ENCODE peak calls at places on chromosome 22, in ten cellular contexts. R is fibroblast of pulmonary artery; Y is AG04450; O is colonic mucosa; I is AG09309; B is effector memory CD4-positive, alpha-beta T cell; H is lower leg skin; T is pancreas; X is PC-3; L is fibroblast of lung. G is an unnamed sample.

GRCh38 chr22:17597217-17597616 is 31.3 kb downstream of the ATP6V1E1 start:
- DNase-seq in R (no peak), Y (no peak), O (no peak), I (no peak), B (no peak), H (peak), T (no peak), X (no peak), L (no peak), G (no peak)

GRCh38 chr22:35192121-35192918 is 65.0 kb upstream of the HMGXB4 start:
- DNase-seq in R (no peak), Y (no peak), O (no peak), I (no peak), B (no peak), H (no peak), T (no peak), X (peak), L (no peak), G (no peak)

GRCh38 chr22:27795053-27795452 is 6.5 kb downstream of the MN1 start:
- DNase-seq in R (no peak), Y (no peak), O (no peak), I (no peak), B (no peak), H (no peak), T (no peak), X (no peak), L (no peak), G (no peak)

GRCh38 chr22:37485006-37485713 is 1.0 kb downstream of the MFNG start:
- DNase-seq in R (no peak), Y (no peak), O (no peak), I (no peak), B (peak), H (no peak), T (peak), X (no peak), L (no peak), G (peak)

GRCh38 chr22:21861856-21862255 is 5.6 kb downstream of the MAPK1 start:
- DNase-seq in R (no peak), Y (no peak), O (no peak), I (no peak), B (no peak), H (no peak), T (no peak), X (no peak), L (no peak), G (peak)

GRCh38 chr22:31829505-31829904 is 75.7 kb downstream of the DEPDC5 start:
- DNase-seq in R (peak), Y (peak), O (no peak), I (peak), B (no peak), H (no peak), T (no peak), X (peak), L (peak), G (peak)

GRCh38 chr22:40203568-40203967 is 25.8 kb downstream of the TNRC6B start:
- DNase-seq in R (no peak), Y (no peak), O (no peak), I (no peak), B (no peak), H (no peak), T (no peak), X (no peak), L (peak), G (no peak)

GRCh38 chr22:39731881-39732555 is 161.5 kb downstream of the CACNA1I start:
- DNase-seq in R (no peak), Y (no peak), O (no peak), I (no peak), B (no peak), H (no peak), T (no peak), X (no peak), L (no peak), G (no peak)

DNA sequence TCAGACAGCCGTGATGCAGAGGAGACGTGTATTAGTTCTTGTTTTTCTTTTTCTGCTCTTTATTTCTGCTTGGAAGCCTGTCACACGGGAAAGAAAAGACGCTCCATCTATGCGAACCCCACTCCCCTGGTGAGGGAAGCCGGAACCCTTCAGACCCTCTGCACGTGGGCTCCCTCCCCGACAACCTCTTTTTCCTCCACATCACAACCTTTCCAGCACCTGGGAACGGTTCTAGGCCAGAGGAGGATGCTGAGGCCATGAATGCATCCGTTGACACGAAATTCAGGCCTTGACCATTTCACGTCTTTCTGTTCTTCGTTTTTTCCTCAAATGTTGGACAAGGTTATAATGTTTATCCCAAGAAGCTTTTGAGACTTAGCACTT is 85.3 kb upstream of the WNT7B start:
- DNase-seq in R (no peak), Y (no peak), O (no peak), I (no peak), B (no peak), H (peak), T (no peak), X (no peak), L (no peak), G (no peak)
- H3K4me3 ChIP-seq in R (no peak), Y (no peak), O (no peak), I (no peak), B (no peak), H (no peak), T (no peak), X (no peak), L (no peak), G (no peak)

GRCh38 chr22:23763579-23764331 is 965 bp downstream of the C22orf15 start:
- DNase-seq in R (no peak), Y (no peak), O (no peak), I (no peak), B (peak), H (no peak), T (no peak), X (no peak), L (no peak), G (no peak)
- H3K4me3 ChIP-seq in R (no peak), Y (peak), O (no peak), I (no peak), B (peak), H (no peak), T (no peak), X (no peak), L (peak), G (no peak)

DNA sequence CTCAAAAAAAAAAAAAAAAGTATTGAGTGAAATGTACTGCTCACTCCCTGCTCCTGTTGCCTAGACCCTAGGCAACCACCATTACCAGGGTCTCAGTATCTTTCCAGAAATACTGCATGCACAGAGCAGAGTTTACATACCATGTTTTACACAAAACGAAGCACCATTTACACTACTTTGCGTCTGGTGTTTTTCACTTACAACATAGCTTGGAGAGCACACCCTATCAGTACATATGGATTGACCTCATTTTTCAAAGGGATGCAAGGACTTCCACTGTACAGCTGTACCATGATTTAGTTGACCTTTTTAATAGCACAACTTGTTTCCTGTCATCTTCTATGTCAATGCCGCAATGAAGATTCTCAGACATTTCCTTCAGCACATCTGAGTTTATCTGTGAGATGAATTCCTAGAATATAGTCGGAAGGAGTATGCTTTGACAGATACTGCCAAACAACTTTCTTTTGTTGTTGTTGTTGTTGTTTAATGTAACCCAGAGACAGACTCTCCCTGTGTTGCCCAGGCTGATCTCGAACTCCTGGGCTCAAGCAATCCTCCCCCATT is 6.2 kb downstream of the MYH9 start:
- DNase-seq in R (no peak), Y (no peak), O (no peak), I (no peak), B (no peak), H (no peak), T (no peak), X (peak), L (no peak), G (no peak)
- H3K4me3 ChIP-seq in R (no peak), Y (no peak), O (no peak), I (no peak), B (no peak), H (no peak), T (no peak), X (no peak), L (no peak), G (no peak)

GRCh38 chr22:50306753-50307749 is at the start of gene PLXNB2:
- DNase-seq in R (peak), Y (peak), O (peak), I (no peak), B (no peak), H (no peak), T (peak), X (peak), L (peak), G (peak)

GRCh38 chr22:50308986-50309600 is 1.6 kb upstream of the PLXNB2 start:
- DNase-seq in R (no peak), Y (no peak), O (no peak), I (no peak), B (no peak), H (no peak), T (peak), X (no peak), L (no peak), G (no peak)

GRCh38 chr22:50309601-50309991 is 2.1 kb upstream of the PLXNB2 start:
- DNase-seq in R (no peak), Y (no peak), O (no peak), I (no peak), B (no peak), H (no peak), T (no peak), X (no peak), L (no peak), G (no peak)

GRCh38 chr22:50308597-50308935 is 1.1 kb upstream of the PLXNB2 start:
- DNase-seq in R (peak), Y (no peak), O (peak), I (no peak), B (no peak), H (peak), T (peak), X (no peak), L (peak), G (peak)

DNA sequence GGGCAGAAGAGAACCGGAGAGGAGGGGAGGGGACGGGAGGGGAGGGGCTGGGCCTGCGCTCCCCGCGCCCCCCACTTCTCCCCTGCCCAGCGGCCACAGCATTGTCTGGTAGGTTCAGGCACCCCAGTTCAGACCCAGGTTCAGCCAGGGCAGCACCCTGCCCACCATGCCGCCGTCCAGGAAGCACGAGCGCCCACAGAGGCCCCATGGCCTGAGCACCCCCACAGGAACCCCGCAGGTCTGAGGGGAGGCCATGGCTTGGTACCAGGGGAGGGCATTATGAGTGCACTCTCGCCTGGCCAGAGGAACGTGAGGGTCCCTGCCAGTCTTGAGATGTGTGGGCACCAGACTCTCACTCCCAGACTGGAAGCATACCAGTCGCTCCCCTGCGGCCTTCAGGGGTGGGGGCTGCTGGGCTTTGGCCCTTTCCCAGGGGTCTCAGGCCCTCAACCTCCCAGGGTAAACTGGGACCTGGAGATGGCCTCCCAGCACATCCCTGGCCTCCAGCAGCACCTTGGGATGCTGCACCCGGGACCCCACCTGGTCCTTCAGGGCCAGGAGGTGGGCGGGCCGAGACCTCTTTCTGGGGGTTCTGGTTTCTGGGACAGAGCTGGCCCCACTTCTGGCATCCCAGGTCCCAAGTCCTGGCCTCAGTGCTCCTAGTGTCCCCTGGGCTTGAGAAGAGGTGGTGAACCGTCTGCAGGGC is 598 bp upstream of the PLXNB2 start:
- DNase-seq in R (no peak), Y (no peak), O (peak), I (no peak), B (no peak), H (no peak), T (peak), X (no peak), L (no peak), G (no peak)
- H3K4me3 ChIP-seq in R (peak), Y (no peak), O (no peak), I (no peak), B (no peak), H (no peak), T (no peak), X (no peak), L (no peak), G (no peak)

GRCh38 chr22:30572840-30573593 is 1.4 kb downstream of the GAL3ST1 start:
- DNase-seq in R (no peak), Y (no peak), O (peak), I (no peak), B (no peak), H (no peak), T (no peak), X (no peak), L (no peak), G (no peak)
- H3K4me3 ChIP-seq in R (no peak), Y (no peak), O (no peak), I (no peak), B (no peak), H (no peak), T (no peak), X (no peak), L (no peak), G (no peak)

DNA sequence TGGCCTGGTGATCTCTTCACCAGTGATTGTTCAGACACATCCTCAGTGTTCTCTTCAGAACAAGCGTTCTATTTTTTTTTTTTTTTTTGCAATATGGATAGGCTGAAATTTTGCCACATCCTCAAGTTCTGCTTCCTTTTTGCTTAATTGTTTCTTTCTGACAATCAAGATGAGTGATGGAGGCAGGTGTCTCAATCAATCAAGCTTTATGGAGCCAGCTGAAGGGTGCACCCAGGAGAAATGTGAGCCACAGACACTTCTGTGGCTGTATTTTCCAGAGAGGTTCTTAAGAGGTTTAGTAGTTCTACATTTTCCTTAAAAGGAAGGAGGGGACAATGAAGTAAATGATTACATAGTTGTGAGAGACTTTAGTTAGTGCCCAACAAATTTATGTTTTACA is 43.9 kb upstream of the ASPHD2 start:
- DNase-seq in R (no peak), Y (no peak), O (no peak), I (no peak), B (no peak), H (no peak), T (no peak), X (no peak), L (no peak), G (no peak)
- H3K4me3 ChIP-seq in R (no peak), Y (no peak), O (no peak), I (no peak), B (no peak), H (no peak), T (no peak), X (no peak), L (no peak), G (no peak)

DNA sequence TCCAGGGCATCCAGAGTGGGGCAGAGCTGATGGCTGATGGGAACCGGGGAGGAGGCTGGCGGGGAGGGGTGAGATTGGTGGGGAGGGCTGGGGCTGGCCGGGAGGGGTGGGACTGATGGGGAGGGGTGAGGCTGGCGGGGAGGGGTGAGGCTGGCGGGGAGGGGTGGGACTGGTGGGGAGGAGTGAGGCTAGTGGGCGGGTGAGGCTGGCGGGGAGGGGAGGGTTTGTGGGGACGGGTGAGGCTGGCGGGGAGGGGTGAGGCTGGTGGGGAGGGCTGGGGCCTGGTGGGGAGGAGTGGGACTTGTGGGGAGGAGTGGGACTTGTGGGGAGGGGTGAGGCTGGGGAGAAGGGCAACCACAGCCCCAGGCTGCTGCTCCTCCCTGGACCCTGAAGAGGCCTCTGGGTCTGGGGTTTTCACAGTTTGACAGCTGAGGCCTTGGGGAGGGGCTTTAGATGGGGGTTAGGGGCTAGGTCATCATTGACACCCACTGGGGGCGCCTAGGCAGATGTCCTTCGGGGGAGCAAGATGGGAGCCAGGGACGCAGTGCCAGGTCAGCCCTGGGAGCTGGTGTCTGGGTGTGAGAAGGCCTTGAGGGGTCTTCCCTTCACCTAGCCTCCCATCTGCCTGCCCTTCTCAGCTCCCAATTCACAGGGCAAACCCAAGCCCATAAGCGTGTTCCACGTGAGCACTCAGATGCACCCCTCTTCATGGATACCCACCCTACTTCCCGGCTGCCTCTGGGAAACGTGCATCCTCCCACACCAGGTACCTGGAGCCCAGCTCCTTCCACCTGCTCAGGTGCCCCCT is 26.7 kb downstream of the PARVG start:
- DNase-seq in R (no peak), Y (no peak), O (no peak), I (no peak), B (no peak), H (peak), T (no peak), X (no peak), L (no peak), G (no peak)
- H3K4me3 ChIP-seq in R (no peak), Y (no peak), O (no peak), I (no peak), B (no peak), H (no peak), T (no peak), X (no peak), L (no peak), G (no peak)

DNA sequence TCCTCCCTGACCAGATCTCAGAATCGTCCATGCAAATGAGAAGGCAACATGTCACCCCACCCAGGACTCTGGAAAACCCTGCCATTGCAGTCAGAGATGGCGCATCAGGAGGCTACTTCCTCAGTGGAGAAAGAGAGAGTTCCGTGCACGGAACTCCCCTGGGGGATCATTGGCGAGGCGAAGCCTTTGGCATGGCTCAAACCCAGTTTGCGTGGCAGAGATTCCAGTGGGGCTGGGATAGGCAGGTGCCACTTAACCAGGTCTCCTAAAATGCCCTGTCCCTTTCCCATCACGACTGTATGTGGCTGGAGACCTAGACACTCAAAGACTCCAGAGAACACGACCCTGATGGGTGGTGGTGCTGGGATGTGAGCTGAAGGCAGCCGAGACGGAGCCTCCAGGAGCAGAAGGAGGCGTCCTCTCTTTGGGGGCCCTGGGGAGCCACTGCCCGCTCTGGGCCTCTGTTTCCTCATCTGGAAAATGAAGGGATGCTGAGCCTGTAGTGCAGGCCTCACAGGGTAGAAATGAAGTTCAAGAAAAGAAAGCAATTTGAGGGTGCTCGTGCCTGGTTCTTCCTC is 5.0 kb downstream of the RGL4 start:
- DNase-seq in R (no peak), Y (no peak), O (no peak), I (no peak), B (no peak), H (peak), T (no peak), X (no peak), L (no peak), G (no peak)
- H3K4me3 ChIP-seq in R (no peak), Y (no peak), O (no peak), I (no peak), B (peak), H (no peak), T (no peak), X (no peak), L (no peak), G (no peak)

GRCh38 chr22:42931421-42932196 is 74.5 kb upstream of the ARFGAP3 start:
- DNase-seq in R (peak), Y (no peak), O (no peak), I (no peak), B (no peak), H (no peak), T (no peak), X (no peak), L (no peak), G (peak)

GRCh38 chr22:42932857-42933782 is 76.0 kb upstream of the ARFGAP3 start:
- DNase-seq in R (no peak), Y (no peak), O (no peak), I (no peak), B (no peak), H (no peak), T (peak), X (no peak), L (no peak), G (no peak)

GRCh38 chr22:42930810-42931420 is 73.8 kb upstream of the ARFGAP3 start:
- DNase-seq in R (peak), Y (no peak), O (no peak), I (no peak), B (no peak), H (no peak), T (no peak), X (peak), L (no peak), G (no peak)

GRCh38 chr22:42933783-42934144 is 76.7 kb upstream of the ARFGAP3 start:
- DNase-seq in R (peak), Y (peak), O (no peak), I (peak), B (no peak), H (no peak), T (no peak), X (peak), L (peak), G (peak)

GRCh38 chr22:42932197-42932519 is 75.1 kb upstream of the ARFGAP3 start:
- DNase-seq in R (no peak), Y (no peak), O (no peak), I (no peak), B (no peak), H (no peak), T (no peak), X (no peak), L (no peak), G (no peak)
- H3K4me3 ChIP-seq in R (no peak), Y (no peak), O (no peak), I (no peak), B (no peak), H (no peak), T (no peak), X (no peak), L (no peak), G (no peak)

DNA sequence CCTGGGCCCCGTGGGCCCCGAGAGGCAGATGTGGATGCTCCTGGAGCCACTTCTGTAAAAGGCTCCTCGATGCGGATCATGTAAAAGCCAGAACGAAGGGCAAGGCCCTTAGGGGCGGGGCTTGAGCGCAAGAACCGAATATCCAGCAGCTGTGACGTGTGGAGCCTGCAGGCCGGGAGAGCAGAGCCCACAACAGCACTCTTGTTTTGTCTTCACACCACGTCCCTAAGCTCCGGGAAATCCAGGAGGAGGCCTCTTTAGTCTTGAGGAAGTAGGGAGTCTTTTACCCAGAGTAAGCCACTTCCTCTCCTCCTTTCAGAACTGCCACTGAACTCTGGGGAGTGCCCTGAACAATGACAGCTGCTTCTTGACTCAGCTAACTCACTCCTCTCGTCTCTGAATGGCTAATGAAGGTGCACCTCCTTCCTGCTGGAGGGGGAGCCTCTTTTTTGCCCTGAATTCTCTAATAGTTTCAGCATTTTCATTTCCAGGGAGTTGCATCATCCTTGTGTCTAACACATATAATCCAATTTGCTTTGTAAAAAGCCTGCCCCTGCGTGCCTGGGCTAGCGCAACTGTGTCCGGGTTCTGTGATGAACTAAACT is 12.5 kb downstream of the L3MBTL2 start:
- DNase-seq in R (peak), Y (peak), O (peak), I (peak), B (no peak), H (peak), T (no peak), X (no peak), L (peak), G (peak)
- H3K4me3 ChIP-seq in R (peak), Y (peak), O (no peak), I (no peak), B (no peak), H (no peak), T (no peak), X (no peak), L (no peak), G (peak)